ENCODE peak calls at places on chromosome 7, in ten cellular contexts. E is NCI-H1092, H is NCI-H526 treated with DMSO at 0.1 percent for 48 hours, S is AG04449, U is dermis blood vessel endothelial cell, P is neural progenitor cell, R is WTC11, K is H7, C is NCI-H510A treated with DMSO at 0.1 percent for 48 hours, V is HT1080. Q is an unnamed sample.

GRCh38 chr7:36283711-36284130 is 105.9 kb upstream of the ANLN start:
- DNase-seq in E (no peak), H (no peak), S (no peak), U (no peak), P (no peak), R (no peak), K (no peak), C (no peak), V (no peak), Q (peak)

GRCh38 chr7:100396421-100396982 is 23.2 kb downstream of the PILRA start:
- DNase-seq in E (no peak), H (no peak), S (no peak), U (no peak), P (no peak), R (no peak), K (no peak), C (no peak), V (no peak), Q (no peak)

GRCh38 chr7:81887098-81887497 is 117.3 kb upstream of the HGF start:
- DNase-seq in E (peak), H (no peak), S (no peak), U (peak), P (no peak), R (no peak), K (no peak), C (peak), V (peak), Q (no peak)

GRCh38 chr7:135317676-135318326 is 84.2 kb downstream of the STRA8 start:
- DNase-seq in E (no peak), H (no peak), S (no peak), U (no peak), P (no peak), R (no peak), K (peak), C (no peak), V (no peak), Q (no peak)

GRCh38 chr7:151759591-151760042 is 117.3 kb downstream of the PRKAG2 start:
- DNase-seq in E (peak), H (peak), S (no peak), U (peak), P (peak), R (peak), K (peak), C (peak), V (peak), Q (peak)

GRCh38 chr7:150408393-150409299 is 29.5 kb downstream of the ZNF775 start:
- DNase-seq in E (no peak), H (no peak), S (no peak), U (no peak), P (no peak), R (no peak), K (peak), C (no peak), V (no peak), Q (no peak)

GRCh38 chr7:95509199-95509598 is 23.5 kb downstream of the ASB4 start:
- DNase-seq in E (peak), H (no peak), S (no peak), U (peak), P (peak), R (peak), K (peak), C (peak), V (peak), Q (peak)

GRCh38 chr7:127717502-127718125 is 65.6 kb downstream of the SND1 start:
- DNase-seq in E (no peak), H (no peak), S (no peak), U (peak), P (no peak), R (no peak), K (no peak), C (no peak), V (peak), Q (peak)

GRCh38 chr7:128361463-128362441 is at the start of gene PRRT4:
- DNase-seq in E (no peak), H (no peak), S (no peak), U (peak), P (peak), R (peak), K (peak), C (no peak), V (no peak), Q (no peak)

GRCh38 chr7:29808075-29808786 is 1.9 kb downstream of the WIPF3 start:
- DNase-seq in E (no peak), H (no peak), S (no peak), U (no peak), P (no peak), R (no peak), K (no peak), C (no peak), V (no peak), Q (no peak)

GRCh38 chr7:112414855-112415490 is 35.3 kb upstream of the IFRD1 start:
- DNase-seq in E (peak), H (peak), S (no peak), U (peak), P (peak), R (no peak), K (peak), C (peak), V (peak), Q (peak)

GRCh38 chr7:71491331-71491730 is 359.4 kb downstream of the GALNT17 start:
- DNase-seq in E (no peak), H (no peak), S (no peak), U (no peak), P (no peak), R (no peak), K (no peak), C (no peak), V (no peak), Q (no peak)

GRCh38 chr7:7641129-7641663 is 644 bp downstream of the UMAD1 start:
- DNase-seq in E (no peak), H (no peak), S (no peak), U (no peak), P (no peak), R (peak), K (peak), C (no peak), V (no peak), Q (no peak)

GRCh38 chr7:43637114-43637806 is 54.4 kb downstream of the STK17A start:
- DNase-seq in E (no peak), H (no peak), S (no peak), U (peak), P (no peak), R (no peak), K (no peak), C (no peak), V (peak), Q (peak)

GRCh38 chr7:151079199-151079910 is 1.3 kb downstream of the FASTK start:
- DNase-seq in E (no peak), H (no peak), S (no peak), U (no peak), P (no peak), R (no peak), K (no peak), C (no peak), V (no peak), Q (no peak)

GRCh38 chr7:134766779-134767566 is 12.5 kb upstream of the CALD1 start:
- DNase-seq in E (no peak), H (no peak), S (no peak), U (no peak), P (no peak), R (no peak), K (no peak), C (peak), V (peak), Q (no peak)

GRCh38 chr7:76318488-76319353 is 16.2 kb downstream of the HSPB1 start:
- DNase-seq in E (peak), H (peak), S (peak), U (peak), P (peak), R (peak), K (no peak), C (peak), V (peak), Q (peak)

GRCh38 chr7:87564290-87564963 is 36.3 kb downstream of the ABCB1 start:
- DNase-seq in E (no peak), H (peak), S (no peak), U (peak), P (peak), R (peak), K (peak), C (no peak), V (peak), Q (no peak)

GRCh38 chr7:153934048-153934447 is 118.2 kb upstream of the DPP6 start:
- DNase-seq in E (no peak), H (no peak), S (no peak), U (no peak), P (no peak), R (no peak), K (peak), C (no peak), V (no peak), Q (no peak)

GRCh38 chr7:131898418-131898817 is 342.0 kb upstream of the PODXL start:
- DNase-seq in E (no peak), H (no peak), S (no peak), U (no peak), P (no peak), R (no peak), K (no peak), C (no peak), V (peak), Q (peak)

GRCh38 chr7:78038465-78039080 is 240.0 kb downstream of the PHTF2 start:
- DNase-seq in E (no peak), H (no peak), S (no peak), U (no peak), P (no peak), R (no peak), K (no peak), C (no peak), V (no peak), Q (no peak)

GRCh38 chr7:73602721-73603651 is 21.3 kb downstream of the MLXIPL start:
- DNase-seq in E (no peak), H (no peak), S (no peak), U (no peak), P (peak), R (peak), K (peak), C (no peak), V (no peak), Q (peak)

GRCh38 chr7:135715673-135716072 is 12.3 kb downstream of the SLC13A4 start:
- DNase-seq in E (no peak), H (no peak), S (no peak), U (no peak), P (no peak), R (no peak), K (no peak), C (no peak), V (no peak), Q (no peak)

GRCh38 chr7:22116451-22117027 is 170.8 kb upstream of the CDCA7L start:
- DNase-seq in E (no peak), H (no peak), S (no peak), U (no peak), P (no peak), R (no peak), K (no peak), C (no peak), V (no peak), Q (no peak)

GRCh38 chr7:28685660-28686417 is 272.3 kb downstream of the TRIL start:
- DNase-seq in E (peak), H (no peak), S (peak), U (peak), P (peak), R (peak), K (peak), C (peak), V (peak), Q (peak)

GRCh38 chr7:66748791-66749190 is 8.3 kb downstream of the RABGEF1 start:
- DNase-seq in E (no peak), H (no peak), S (no peak), U (no peak), P (no peak), R (no peak), K (no peak), C (no peak), V (no peak), Q (no peak)

GRCh38 chr7:57412168-57412567 is 37.8 kb upstream of the ZNF716 start:
- DNase-seq in E (no peak), H (no peak), S (no peak), U (no peak), P (no peak), R (no peak), K (no peak), C (no peak), V (no peak), Q (no peak)

GRCh38 chr7:157520249-157520648 is 183.4 kb downstream of the DNAJB6 start:
- DNase-seq in E (no peak), H (no peak), S (no peak), U (no peak), P (no peak), R (peak), K (no peak), C (no peak), V (no peak), Q (no peak)

GRCh38 chr7:111953611-111954010 is 252.6 kb downstream of the DOCK4 start:
- DNase-seq in E (no peak), H (peak), S (no peak), U (peak), P (peak), R (no peak), K (peak), C (peak), V (peak), Q (peak)

GRCh38 chr7:70630647-70631457 is 501.1 kb upstream of the GALNT17 start:
- DNase-seq in E (peak), H (no peak), S (no peak), U (no peak), P (peak), R (no peak), K (peak), C (no peak), V (no peak), Q (no peak)

Q was measured in RPMI7951.